ENCODE peak calls at places on chromosomes 7 and 10, in five cellular contexts. G is endodermal cell, E is HepG2, U is neuronal stem cell, S is neural progenitor cell. H is an unnamed sample. For H3K4me1, the result is how much of the 10 kb centered on the place peaks cover.

GRCh38 chr10:50788951-50789904 is 49.5 kb downstream of the ASAH2B start:
- DNase-seq in G (no peak), E (peak), U (peak), S (peak), H (no peak)

GRCh38 chr7:25215694-25216335 is 12.5 kb downstream of the NPVF start:
- DNase-seq in G (peak), E (no peak), U (no peak), S (no peak), H (no peak)

GRCh38 chr7:154853727-154854095 is 149.2 kb downstream of the PAXIP1 start:
- DNase-seq in G (no peak), E (no peak), U (no peak), S (no peak), H (no peak)

GRCh38 chr10:127908106-127908957 is 1.4 kb downstream of the PTPRE start:
- DNase-seq in G (peak), E (peak), U (no peak), S (no peak), H (no peak)

GRCh38 chr10:10421071-10421470 is 596.6 kb upstream of the CELF2 start:
- DNase-seq in G (no peak), E (no peak), U (no peak), S (no peak), H (no peak)

GRCh38 chr7:75977741-75978140 is 16.7 kb downstream of the TMEM120A start:
- DNase-seq in G (no peak), E (no peak), U (no peak), S (no peak), H (no peak)

GRCh38 chr7:151453326-151453791 is 13.4 kb upstream of the CRYGN start:
- DNase-seq in G (peak), E (no peak), U (no peak), S (peak), H (no peak)

GRCh38 chr7:118243695-118244094 is 19.2 kb downstream of the ANKRD7 start:
- DNase-seq in G (no peak), E (no peak), U (no peak), S (no peak), H (no peak)

GRCh38 chr7:5701085-5701914 is 80.2 kb downstream of the RNF216 start:
- DNase-seq in G (no peak), E (no peak), U (no peak), S (no peak), H (peak)

GRCh38 chr10:86225098-86225782 is 141.4 kb downstream of the GRID1 start:
- DNase-seq in G (no peak), E (no peak), U (no peak), S (no peak), H (no peak)

GRCh38 chr10:86538547-86538946 is 17.0 kb upstream of the WAPL start:
- DNase-seq in G (no peak), E (no peak), U (no peak), S (no peak), H (no peak)

GRCh38 chr7:79740076-79740475 is 286.6 kb upstream of the MAGI2 start:
- DNase-seq in G (no peak), E (no peak), U (no peak), S (no peak), H (no peak)
- H3K4me3 ChIP-seq in G (no peak), E (no peak), U (no peak), S (no peak), H (no peak)

GRCh38 chr7:131108212-131108980 is 219.3 kb upstream of the MKLN1 start:
- DNase-seq in G (no peak), E (no peak), U (no peak), S (no peak), H (peak)

GRCh38 chr7:131107343-131108211 is 220.1 kb upstream of the MKLN1 start:
- DNase-seq in G (peak), E (peak), U (peak), S (peak), H (peak)

GRCh38 chr7:131105803-131106680 is 221.6 kb upstream of the MKLN1 start:
- DNase-seq in G (peak), E (peak), U (peak), S (peak), H (peak)

GRCh38 chr7:131105294-131105802 is 222.3 kb upstream of the MKLN1 start:
- DNase-seq in G (peak), E (no peak), U (peak), S (no peak), H (no peak)

DNA sequence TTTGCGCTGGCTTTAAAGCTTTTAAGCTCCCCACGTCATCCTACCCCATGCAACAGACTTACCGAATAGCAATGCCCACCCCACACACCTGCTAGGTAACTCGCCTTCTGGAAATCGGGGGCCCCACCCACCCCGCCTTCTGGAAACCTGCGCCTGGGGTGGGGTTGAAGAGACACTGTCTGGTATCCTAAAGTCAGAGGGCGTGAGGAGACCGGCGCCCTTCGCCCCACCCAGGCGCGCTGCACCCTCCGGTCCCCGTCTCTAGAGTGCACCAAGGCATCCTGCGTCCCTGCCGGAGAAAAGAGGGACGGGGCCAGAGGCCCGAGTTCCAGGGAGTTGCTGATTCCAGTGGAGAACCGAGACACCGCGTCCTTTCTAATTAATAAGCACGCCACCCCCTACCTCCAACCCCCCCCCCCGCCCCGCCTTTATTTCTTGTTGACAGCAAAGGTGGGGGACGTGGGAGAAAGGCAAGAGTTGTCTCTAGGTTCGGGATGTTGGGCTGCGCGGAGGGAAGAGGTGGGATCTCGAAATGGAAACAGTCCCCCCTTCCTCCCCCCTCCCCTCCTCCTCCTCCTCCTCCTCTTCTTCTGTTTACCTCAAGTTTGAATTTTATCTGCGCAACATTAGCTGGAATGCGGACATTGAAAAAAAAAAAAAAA is 220.9 kb upstream of the MKLN1 start:
- DNase-seq in G (peak), E (no peak), U (peak), S (peak), H (peak)
- H3K4me1 ChIP-seq in G (under half), E (half or more), U (under half), S (under half), H (half or more)

DNA sequence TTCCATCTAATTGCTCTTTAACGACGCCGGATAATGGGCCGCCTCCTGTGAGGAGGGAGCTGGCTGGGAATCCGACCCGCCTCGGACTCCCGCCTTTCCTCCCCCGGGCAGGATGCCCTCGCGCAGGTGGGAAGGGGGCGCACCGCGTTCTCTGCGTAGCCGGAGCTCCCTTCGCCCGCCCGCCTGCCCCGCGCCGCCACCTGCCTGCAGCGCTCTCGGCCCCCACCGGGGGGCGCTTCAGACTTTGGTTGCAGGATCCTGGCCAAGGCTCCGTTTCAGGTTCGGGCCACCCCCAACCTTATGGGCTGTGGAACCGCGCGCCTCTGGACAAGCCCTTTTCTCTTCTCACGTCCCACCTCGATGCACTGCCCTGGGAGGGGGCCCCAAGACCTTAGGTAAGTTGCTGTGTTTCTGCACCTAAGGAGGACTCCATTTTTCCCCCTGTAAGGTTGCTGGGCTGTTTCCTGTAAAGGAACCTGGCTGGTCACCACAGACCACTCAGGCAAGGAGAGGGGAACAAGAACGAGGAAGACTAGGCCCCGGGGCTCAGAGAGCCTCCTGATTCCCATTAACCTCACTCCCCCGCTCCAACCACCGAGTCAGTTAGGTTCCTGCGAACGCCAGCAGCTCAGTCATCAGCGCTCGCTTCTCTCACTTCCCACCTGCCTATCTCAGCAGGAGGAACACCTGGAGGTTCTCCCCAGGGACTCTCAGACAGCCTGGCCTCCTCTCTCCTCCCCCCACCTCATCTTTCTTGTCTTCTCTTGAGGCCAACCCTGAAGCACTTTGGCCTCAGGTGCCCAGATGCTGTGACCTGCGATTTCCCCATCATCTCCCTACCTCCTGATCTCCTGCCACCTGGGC is 11.4 kb upstream of the KAZALD1 start:
- DNase-seq in G (peak), E (peak), U (peak), S (peak), H (peak)
- H3K4me3 ChIP-seq in G (peak), E (peak), U (no peak), S (peak), H (no peak)

GRCh38 chr7:139694389-139694676 is 83.5 kb downstream of the HIPK2 start:
- DNase-seq in G (no peak), E (no peak), U (no peak), S (no peak), H (no peak)
- H3K4me1 ChIP-seq in G (under half), E (under half), U (under half), S (under half), H (under half)

DNA sequence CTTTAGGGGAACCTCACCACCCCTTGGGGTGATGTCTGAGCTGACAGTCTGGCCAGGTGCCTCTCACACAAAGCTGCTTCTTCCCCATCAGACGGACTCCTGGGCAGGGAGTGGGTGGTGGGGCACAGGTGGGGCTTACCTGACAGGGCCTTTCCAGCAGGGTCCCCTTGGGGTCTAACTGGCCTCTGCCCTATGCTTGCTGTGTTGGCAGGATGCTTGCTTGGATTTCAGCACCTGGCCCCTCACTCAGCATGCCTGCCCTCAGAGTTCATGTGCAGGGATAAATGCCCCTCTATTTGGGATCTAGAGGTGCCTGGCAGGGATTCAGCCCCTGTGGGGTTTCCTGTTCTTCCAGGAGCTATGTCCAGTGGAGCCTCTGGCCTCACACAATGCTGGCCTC is 496.9 kb upstream of the ZMIZ1 start:
- DNase-seq in G (no peak), E (no peak), U (no peak), S (no peak), H (no peak)
- H3K4me3 ChIP-seq in G (no peak), E (no peak), U (no peak), S (no peak), H (no peak)

GRCh38 chr10:89413398-89413912 is 913 bp upstream of the IFIT5 start:
- DNase-seq in G (no peak), E (no peak), U (no peak), S (no peak), H (no peak)

GRCh38 chr10:89414879-89415821 is 782 bp downstream of the IFIT5 start:
- DNase-seq in G (peak), E (no peak), U (peak), S (peak), H (peak)

GRCh38 chr10:89414146-89414878 is at the start of gene IFIT5:
- DNase-seq in G (peak), E (peak), U (peak), S (peak), H (peak)

GRCh38 chr10:89419548-89419947 is 5.2 kb downstream of the IFIT5 start:
- DNase-seq in G (no peak), E (no peak), U (no peak), S (no peak), H (peak)

DNA sequence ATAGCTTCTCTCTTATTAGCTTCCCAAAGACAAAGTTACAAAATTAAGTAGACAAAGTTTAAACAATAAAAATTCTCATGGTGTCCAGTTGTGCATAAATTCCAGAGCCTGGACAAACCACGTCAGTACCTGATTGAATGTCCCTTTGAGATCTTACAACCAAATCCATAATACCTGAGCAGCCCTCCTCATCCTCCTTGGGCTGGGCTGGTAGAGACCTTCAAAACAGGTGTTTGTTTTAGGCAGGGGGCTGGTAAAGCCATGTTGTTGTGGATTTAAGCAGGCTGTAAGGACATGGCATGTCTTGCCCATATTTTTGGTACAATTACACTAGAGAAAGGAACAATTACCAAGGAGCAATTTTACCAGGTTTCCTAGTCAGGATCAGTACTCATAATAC is 2.1 kb downstream of the IFIT5 start:
- DNase-seq in G (no peak), E (no peak), U (no peak), S (no peak), H (no peak)
- H3K4me1 ChIP-seq in G (under half), E (under half), U (under half), S (under half), H (half or more)

GRCh38 chr10:34739915-34740314 is 75.2 kb downstream of the PARD3 start:
- DNase-seq in G (peak), E (no peak), U (peak), S (peak), H (no peak)
- H3K4me3 ChIP-seq in G (peak), E (no peak), U (no peak), S (peak), H (no peak)

DNA sequence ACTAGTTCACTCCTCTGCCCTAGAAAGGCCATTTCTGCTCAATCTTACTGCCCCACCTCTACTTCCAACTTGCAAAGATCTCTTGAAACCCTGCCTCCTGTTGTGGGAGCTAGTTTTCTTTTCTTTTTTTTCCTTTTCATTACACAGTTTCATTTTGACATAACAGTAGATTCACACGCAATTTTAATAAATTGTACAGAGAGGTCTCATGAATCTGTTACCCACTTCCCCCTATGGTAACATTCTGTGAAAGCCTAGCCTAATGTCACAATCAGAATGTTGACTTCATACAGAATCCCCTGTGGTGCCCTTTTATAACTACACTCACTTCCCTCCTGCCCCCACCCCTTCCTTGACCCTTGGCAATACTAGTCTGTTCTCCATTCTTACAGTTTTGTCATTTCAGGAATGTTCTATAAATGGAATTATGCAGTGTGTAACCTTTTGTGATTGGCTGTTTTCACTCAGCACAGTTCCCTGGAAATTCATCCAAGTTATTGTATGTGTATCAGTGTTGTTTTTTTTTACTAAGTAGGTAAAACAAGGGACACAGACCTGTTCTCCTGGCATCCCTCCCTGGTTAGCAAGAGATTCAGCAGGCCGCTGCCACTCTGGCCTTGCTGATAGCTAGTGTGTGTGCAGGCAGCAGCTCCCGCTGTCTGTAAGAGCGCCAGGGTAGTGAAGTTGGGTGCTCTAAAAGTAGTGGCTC is 21.5 kb downstream of the CHST3 start:
- DNase-seq in G (no peak), E (no peak), U (no peak), S (no peak), H (no peak)
- H3K4me1 ChIP-seq in G (under half), E (half or more), U (under half), S (under half), H (under half)

H was measured in CD4-positive, CD25-positive, alpha-beta regulatory T cell.